ENCODE peak calls at places on chromosomes 4 and X, in five cellular contexts. A is AG20443, O is GDM1, W is HEK293T, C is T-helper 9 cell. P is an unnamed sample.

GRCh38 chr4:56630876-56631666 is 50.0 kb downstream of the HOPX start:
- DNase-seq in A (peak), O (no peak), W (no peak), C (no peak), P (no peak)

GRCh38 chrX:121028419-121028818 is 19.0 kb upstream of the GLUD2 start:
- DNase-seq in A (no peak), O (no peak), W (no peak), C (no peak), P (no peak)

GRCh38 chr4:54318904-54319303 is 89.8 kb downstream of the PDGFRA start:
- DNase-seq in A (peak), O (peak), W (peak), C (no peak), P (peak)

GRCh38 chrX:19543951-19544359 is 28.6 kb upstream of the MAP3K15 start:
- DNase-seq in A (no peak), O (no peak), W (no peak), C (no peak), P (no peak)

GRCh38 chrX:129777218-129777768 is 2.5 kb upstream of the SASH3 start:
- DNase-seq in A (no peak), O (peak), W (no peak), C (peak), P (no peak)

GRCh38 chrX:78614264-78614663 is 44.9 kb downstream of the RTL3 start:
- DNase-seq in A (no peak), O (no peak), W (no peak), C (no peak), P (no peak)

GRCh38 chrX:151962034-151962433 is 12.4 kb downstream of the GABRE start:
- DNase-seq in A (no peak), O (no peak), W (no peak), C (no peak), P (no peak)

GRCh38 chrX:109485470-109486340 is 3.8 kb upstream of the GUCY2F start:
- DNase-seq in A (peak), O (peak), W (peak), C (peak), P (peak)

GRCh38 chrX:52933976-52934703 is 24.2 kb downstream of the FAM156A start:
- DNase-seq in A (no peak), O (no peak), W (no peak), C (no peak), P (no peak)

GRCh38 chr4:139817657-139818452 is 152.2 kb downstream of the MGST2 start:
- DNase-seq in A (peak), O (no peak), W (no peak), C (no peak), P (no peak)

GRCh38 chrX:68146054-68146453 is 287.2 kb downstream of the OPHN1 start:
- DNase-seq in A (peak), O (peak), W (peak), C (no peak), P (no peak)

GRCh38 chr4:166386491-166387367 is 513.7 kb downstream of the TLL1 start:
- DNase-seq in A (no peak), O (no peak), W (no peak), C (no peak), P (no peak)

GRCh38 chr4:141807501-141807900 is 171.1 kb downstream of the IL15 start:
- DNase-seq in A (no peak), O (no peak), W (no peak), C (no peak), P (no peak)

GRCh38 chr4:137640838-137641158 is 108.5 kb upstream of the PCDH18 start:
- DNase-seq in A (no peak), O (no peak), W (no peak), C (no peak), P (no peak)

GRCh38 chr4:3135155-3136011 is 60.9 kb downstream of the HTT start:
- DNase-seq in A (no peak), O (no peak), W (no peak), C (no peak), P (no peak)

GRCh38 chrX:32530802-32531403 is 680.4 kb downstream of the DMD start:
- DNase-seq in A (peak), O (peak), W (peak), C (no peak), P (peak)

GRCh38 chrX:340121-340520 is 21.5 kb upstream of the GTPBP6 start:
- DNase-seq in A (no peak), O (no peak), W (no peak), C (no peak), P (no peak)

GRCh38 chr4:137156054-137156453 is 376.2 kb downstream of the PCDH18 start:
- DNase-seq in A (peak), O (no peak), W (no peak), C (no peak), P (no peak)

GRCh38 chr4:16227462-16227868 is 1.2 kb upstream of the TAPT1 start:
- DNase-seq in A (peak), O (no peak), W (no peak), C (no peak), P (no peak)

P was measured in CMK.